ENCODE peak calls at places on chromosomes 13 and 19, in nine cellular contexts. Y, W, S, J, G, R, H, E and X are unnamed samples.

GRCh38 chr13:90447735-90448103 is 899.8 kb upstream of the MIR17HG start:
- DNase-seq in Y (peak), W (peak), S (no peak), J (no peak), G (no peak), R (no peak), H (no peak), E (peak), X (no peak)

GRCh38 chr13:110270507-110270906 is 36.5 kb downstream of the COL4A1 start:
- DNase-seq in Y (no peak), W (no peak), S (no peak), J (no peak), G (no peak), R (no peak), H (no peak), E (no peak), X (no peak)

GRCh38 chr19:47497821-47498520 is 14.0 kb upstream of the KPTN start:
- DNase-seq in Y (no peak), W (no peak), S (no peak), J (no peak), G (no peak), R (no peak), H (no peak), E (no peak), X (no peak)

GRCh38 chr19:12955996-12956395 is 1.0 kb downstream of the GADD45GIP1 start:
- DNase-seq in Y (no peak), W (no peak), S (no peak), J (no peak), G (no peak), R (no peak), H (no peak), E (no peak), X (no peak)

GRCh38 chr19:23381114-23381513 is 14.2 kb downstream of the ZNF91 start:
- DNase-seq in Y (no peak), W (no peak), S (no peak), J (no peak), G (no peak), R (no peak), H (no peak), E (no peak), X (no peak)

GRCh38 chr19:1363599-1363998 is 20.1 kb upstream of the NDUFS7 start:
- DNase-seq in Y (no peak), W (no peak), S (no peak), J (no peak), G (no peak), R (no peak), H (no peak), E (no peak), X (no peak)

GRCh38 chr13:48977973-48978372 is 2.3 kb downstream of the FNDC3A start:
- DNase-seq in Y (peak), W (peak), S (no peak), J (no peak), G (no peak), R (no peak), H (no peak), E (peak), X (no peak)

GRCh38 chr13:95704510-95704909 is 27.6 kb downstream of the DNAJC3 start:
- DNase-seq in Y (no peak), W (no peak), S (no peak), J (no peak), G (no peak), R (peak), H (no peak), E (no peak), X (no peak)

GRCh38 chr13:43546260-43546659 is 240.5 kb downstream of the ENOX1 start:
- DNase-seq in Y (no peak), W (no peak), S (no peak), J (peak), G (peak), R (peak), H (peak), E (no peak), X (no peak)

GRCh38 chr13:22316494-22317025 is 645.7 kb downstream of the FGF9 start:
- DNase-seq in Y (no peak), W (no peak), S (no peak), J (no peak), G (no peak), R (no peak), H (no peak), E (no peak), X (no peak)

GRCh38 chr13:49400755-49401659 is 42.9 kb downstream of the CAB39L start:
- DNase-seq in Y (peak), W (peak), S (peak), J (peak), G (peak), R (peak), H (peak), E (peak), X (no peak)

GRCh38 chr13:102878491-102878890 is 32.7 kb downstream of the ERCC5 start:
- DNase-seq in Y (peak), W (no peak), S (no peak), J (no peak), G (no peak), R (no peak), H (no peak), E (peak), X (no peak)

GRCh38 chr13:71290963-71291937 is 575.8 kb downstream of the DACH1 start:
- DNase-seq in Y (peak), W (peak), S (peak), J (peak), G (peak), R (no peak), H (peak), E (no peak), X (no peak)

GRCh38 chr19:311813-312261 is 20.6 kb upstream of the PLPP2 start:
- DNase-seq in Y (no peak), W (no peak), S (no peak), J (no peak), G (peak), R (no peak), H (no peak), E (no peak), X (no peak)

GRCh38 chr13:40477623-40478608 is 188.5 kb downstream of the FOXO1 start:
- DNase-seq in Y (peak), W (no peak), S (peak), J (peak), G (peak), R (no peak), H (no peak), E (peak), X (no peak)

GRCh38 chr19:36213793-36214387 is 575 bp downstream of the ZNF565 start:
- DNase-seq in Y (peak), W (no peak), S (peak), J (no peak), G (peak), R (no peak), H (no peak), E (peak), X (no peak)

GRCh38 chr19:4664642-4665041 is 5.5 kb downstream of the MYDGF start:
- DNase-seq in Y (no peak), W (no peak), S (no peak), J (no peak), G (no peak), R (no peak), H (no peak), E (no peak), X (no peak)

GRCh38 chr13:99004931-99005330 is 27.1 kb upstream of the DOCK9 start:
- DNase-seq in Y (no peak), W (no peak), S (no peak), J (no peak), G (no peak), R (no peak), H (no peak), E (no peak), X (no peak)

GRCh38 chr19:51010066-51010795 is 8.8 kb upstream of the KLK8 start:
- DNase-seq in Y (no peak), W (peak), S (no peak), J (no peak), G (no peak), R (no peak), H (no peak), E (no peak), X (no peak)

GRCh38 chr19:33231511-33231910 is 5.9 kb upstream of the SLC7A10 start:
- DNase-seq in Y (no peak), W (no peak), S (no peak), J (no peak), G (no peak), R (no peak), H (no peak), E (no peak), X (no peak)

GRCh38 chr13:107562222-107562621 is 653.1 kb downstream of the LIG4 start:
- DNase-seq in Y (no peak), W (no peak), S (no peak), J (no peak), G (no peak), R (peak), H (no peak), E (no peak), X (no peak)

GRCh38 chr19:33879818-33880575 is 83.3 kb downstream of the KCTD15 start:
- DNase-seq in Y (no peak), W (no peak), S (no peak), J (peak), G (peak), R (peak), H (no peak), E (no peak), X (no peak)

GRCh38 chr13:51811046-51811445 is 7.1 kb upstream of the DHRS12 start:
- DNase-seq in Y (no peak), W (no peak), S (no peak), J (no peak), G (no peak), R (no peak), H (no peak), E (no peak), X (no peak)

GRCh38 chr13:28338202-28338601 is 156.7 kb downstream of the FLT1 start:
- DNase-seq in Y (peak), W (no peak), S (no peak), J (no peak), G (peak), R (no peak), H (no peak), E (peak), X (no peak)

GRCh38 chr19:48830088-48830487 is 6.2 kb downstream of the HSD17B14 start:
- DNase-seq in Y (no peak), W (no peak), S (no peak), J (no peak), G (no peak), R (no peak), H (no peak), E (no peak), X (no peak)

GRCh38 chr19:1401138-1401888 is at the start of gene GAMT:
- DNase-seq in Y (peak), W (no peak), S (no peak), J (peak), G (no peak), R (peak), H (peak), E (no peak), X (peak)

GRCh38 chr13:90627813-90628212 is 719.7 kb upstream of the MIR17HG start:
- DNase-seq in Y (no peak), W (no peak), S (no peak), J (no peak), G (no peak), R (no peak), H (no peak), E (no peak), X (no peak)

GRCh38 chr19:30671622-30672051 is 299.5 kb downstream of the ZNF536 start:
- DNase-seq in Y (no peak), W (no peak), S (no peak), J (peak), G (peak), R (no peak), H (peak), E (no peak), X (no peak)

GRCh38 chr13:45040626-45041025 is 51.3 kb downstream of the GPALPP1 start:
- DNase-seq in Y (peak), W (peak), S (no peak), J (no peak), G (no peak), R (no peak), H (no peak), E (peak), X (no peak)

GRCh38 chr19:11887618-11888531 is at the start of gene ZNF69:
- DNase-seq in Y (peak), W (peak), S (peak), J (peak), G (peak), R (peak), H (peak), E (peak), X (peak)

GRCh38 chr13:99196466-99197256 is 4.0 kb upstream of the UBAC2 start:
- DNase-seq in Y (no peak), W (peak), S (no peak), J (no peak), G (no peak), R (no peak), H (no peak), E (no peak), X (no peak)

GRCh38 chr13:75258159-75258782 is 223.7 kb downstream of the TBC1D4 start:
- DNase-seq in Y (peak), W (peak), S (no peak), J (no peak), G (no peak), R (peak), H (no peak), E (peak), X (no peak)

GRCh38 chr13:46578590-46578975 is 25.6 kb downstream of the LRCH1 start:
- DNase-seq in Y (no peak), W (no peak), S (no peak), J (no peak), G (no peak), R (no peak), H (no peak), E (no peak), X (no peak)

GRCh38 chr19:3443840-3444694 is 36.3 kb downstream of the SMIM24 start:
- DNase-seq in Y (peak), W (no peak), S (no peak), J (no peak), G (peak), R (peak), H (peak), E (no peak), X (no peak)

GRCh38 chr19:53101518-53101917 is 1.7 kb downstream of the ZNF160 start:
- DNase-seq in Y (peak), W (no peak), S (no peak), J (no peak), G (no peak), R (peak), H (no peak), E (no peak), X (no peak)

GRCh38 chr19:5955638-5955935 is 22.4 kb downstream of the RANBP3 start:
- DNase-seq in Y (peak), W (no peak), S (no peak), J (no peak), G (no peak), R (no peak), H (no peak), E (peak), X (no peak)

GRCh38 chr19:8849232-8849631 is 17.1 kb downstream of the MBD3L1 start:
- DNase-seq in Y (no peak), W (no peak), S (no peak), J (no peak), G (no peak), R (no peak), H (no peak), E (no peak), X (no peak)

GRCh38 chr13:110114351-110114750 is 192.6 kb downstream of the COL4A1 start:
- DNase-seq in Y (no peak), W (no peak), S (no peak), J (no peak), G (no peak), R (no peak), H (no peak), E (no peak), X (no peak)

GRCh38 chr19:29467824-29468401 is 57.9 kb upstream of the VSTM2B start:
- DNase-seq in Y (no peak), W (peak), S (no peak), J (no peak), G (no peak), R (peak), H (no peak), E (no peak), X (no peak)
- TF ChIP-seq CTCF in Y (no peak), W (peak), S (no peak), J (no peak), G (peak), R (peak), H (no peak), E (no peak), X (peak)

GRCh38 chr13:79340490-79340889 is 65.6 kb downstream of the RBM26 start:
- DNase-seq in Y (no peak), W (no peak), S (no peak), J (no peak), G (no peak), R (no peak), H (no peak), E (no peak), X (no peak)
- TF ChIP-seq CTCF in Y (no peak), W (peak), S (no peak), J (no peak), G (no peak), R (no peak), H (no peak), E (no peak), X (peak)

GRCh38 chr19:14472202-14472961 is 2.8 kb downstream of the PTGER1 start:
- DNase-seq in Y (no peak), W (no peak), S (peak), J (peak), G (peak), R (peak), H (peak), E (no peak), X (peak)
- TF ChIP-seq CTCF in Y (peak), W (peak), S (peak), J (peak), G (peak), R (peak), H (peak), E (peak), X (peak)

DNA sequence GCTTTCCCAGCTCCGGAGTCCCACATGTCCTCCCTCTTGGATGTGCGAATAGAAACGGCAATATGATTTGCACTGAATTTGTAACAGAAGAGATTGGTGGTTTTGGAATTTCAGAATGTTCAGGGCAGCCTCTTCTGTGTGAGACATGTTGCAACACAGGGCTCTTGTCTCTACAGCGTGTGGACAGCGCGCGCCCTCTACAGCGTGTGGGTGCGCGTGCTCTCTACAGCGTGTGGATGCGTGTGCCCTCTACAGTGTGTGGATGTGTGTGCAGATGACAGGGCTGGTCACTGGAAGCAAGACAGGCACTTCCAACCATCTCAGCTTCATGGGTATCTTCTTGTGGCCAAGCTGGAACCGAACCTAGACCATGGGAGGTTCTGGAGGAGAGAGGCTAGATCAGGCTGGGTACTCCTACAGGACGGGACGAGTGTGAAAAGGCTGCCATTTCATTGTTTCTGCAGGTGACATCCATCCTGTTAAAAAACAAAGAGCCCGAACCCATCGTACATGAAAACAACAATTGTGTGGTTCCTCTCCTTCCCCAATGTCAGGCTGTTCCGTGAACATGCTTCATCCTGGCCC is 78.4 kb downstream of the TEX29 start:
- DNase-seq in Y (no peak), W (no peak), S (no peak), J (no peak), G (no peak), R (no peak), H (no peak), E (no peak), X (no peak)
- TF ChIP-seq CTCF in Y (no peak), W (no peak), S (no peak), J (no peak), G (no peak), R (no peak), H (no peak), E (no peak), X (no peak)

GRCh38 chr13:94305033-94305432 is 174.4 kb downstream of the DCT start:
- DNase-seq in Y (no peak), W (no peak), S (no peak), J (no peak), G (no peak), R (no peak), H (no peak), E (no peak), X (no peak)
- TF ChIP-seq CTCF in Y (no peak), W (no peak), S (no peak), J (no peak), G (no peak), R (no peak), H (no peak), E (no peak), X (no peak)

DNA sequence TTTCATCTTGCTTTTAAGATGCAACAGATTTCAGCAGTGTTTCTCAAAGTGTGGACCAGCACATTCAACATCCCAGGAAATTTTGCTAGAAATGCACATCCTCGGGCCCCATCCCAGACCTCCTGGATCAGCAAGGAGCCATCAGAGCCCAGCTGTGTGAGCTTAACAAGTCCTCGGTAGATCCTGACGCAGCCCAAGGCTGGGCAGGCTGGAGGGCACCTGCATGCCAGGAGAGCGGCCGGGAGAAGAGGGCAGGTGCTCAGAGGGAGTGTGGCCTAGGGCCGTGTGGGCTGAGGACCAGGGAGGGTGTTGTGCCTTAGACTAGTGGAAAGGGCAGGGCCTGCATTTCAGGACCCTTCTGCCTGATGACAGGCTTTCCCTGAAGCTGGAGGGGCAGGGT is 2.2 kb upstream of the MCF2L start:
- DNase-seq in Y (no peak), W (no peak), S (no peak), J (no peak), G (no peak), R (no peak), H (no peak), E (no peak), X (no peak)
- TF ChIP-seq CTCF in Y (no peak), W (no peak), S (no peak), J (no peak), G (no peak), R (no peak), H (no peak), E (no peak), X (no peak)

GRCh38 chr19:10334340-10335148 is 1.2 kb upstream of the RAVER1 start:
- DNase-seq in Y (peak), W (peak), S (peak), J (peak), G (peak), R (peak), H (peak), E (peak), X (peak)
- TF ChIP-seq CTCF in Y (no peak), W (peak), S (no peak), J (no peak), G (peak), R (peak), H (no peak), E (no peak), X (peak)

GRCh38 chr13:20506676-20507075 is 19.0 kb downstream of the CRYL1 start:
- DNase-seq in Y (no peak), W (no peak), S (no peak), J (no peak), G (no peak), R (no peak), H (no peak), E (no peak), X (no peak)
- TF ChIP-seq CTCF in Y (no peak), W (no peak), S (no peak), J (no peak), G (no peak), R (no peak), H (no peak), E (no peak), X (no peak)

DNA sequence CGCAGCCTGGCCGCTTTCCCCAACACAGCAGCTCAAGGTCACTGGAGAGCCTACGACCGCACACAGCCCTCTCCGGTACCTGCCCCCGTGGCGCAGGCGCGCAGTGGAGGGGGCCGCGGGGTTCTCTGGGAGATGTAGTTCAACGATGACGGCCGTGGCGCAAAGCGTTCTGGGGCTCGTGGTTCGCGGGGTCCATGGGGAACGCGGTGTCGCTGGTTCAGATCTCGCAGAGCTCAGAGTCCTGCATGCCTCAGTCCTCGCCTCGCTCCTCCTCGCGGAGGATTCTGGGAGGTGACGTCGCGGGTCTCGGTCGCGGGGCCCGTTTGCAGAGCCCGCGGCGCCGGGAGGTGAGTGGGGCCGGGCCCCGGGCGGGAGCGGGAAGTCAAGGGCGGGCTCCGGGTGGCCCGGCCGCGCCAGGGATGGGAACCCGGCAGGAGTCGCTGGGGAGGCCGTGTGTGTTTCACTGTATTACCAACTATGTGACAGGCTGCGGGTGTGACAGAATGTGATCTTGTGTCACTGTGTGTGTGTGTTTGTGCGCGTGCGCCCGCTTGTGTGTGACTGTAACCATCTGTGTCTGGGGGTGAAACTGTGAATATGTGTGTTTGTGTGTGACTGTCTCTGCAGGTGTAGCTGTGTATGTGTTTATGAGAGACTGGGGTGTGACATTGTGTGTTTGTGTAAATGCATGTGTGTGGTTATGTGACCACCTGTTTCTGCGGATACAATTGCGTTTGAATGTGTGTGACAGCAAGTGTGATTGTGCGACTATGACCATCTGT is at the start of gene ZNF527:
- DNase-seq in Y (peak), W (peak), S (peak), J (peak), G (peak), R (peak), H (peak), E (peak), X (peak)
- TF ChIP-seq CTCF in Y (no peak), W (peak), S (no peak), J (no peak), G (no peak), R (peak), H (no peak), E (no peak), X (no peak)